ENCODE peak calls at places on chromosomes 2 and 18, in six cellular contexts. N, T, J, C, H and P are unnamed samples.
A peak's percentile ranks its signal among the peaks of the same experiment; 100 is the strongest.

GRCh38 chr2:100019499-100019898 is 122.9 kb downstream of the AFF3 start:
- DNase-seq in N (no peak), T (no peak), J (no peak), C (no peak), H (no peak), P (no peak)

GRCh38 chr2:233053928-233054774 is 6.0 kb upstream of the INPP5D start:
- DNase-seq in N (no peak), T (peak; percentile 38), J (no peak), C (peak; percentile 68), H (peak; percentile 57), P (peak; percentile 68)

GRCh38 chr2:76406134-76406855 is 695.6 kb upstream of the GCFC2 start:
- DNase-seq in N (no peak), T (no peak), J (no peak), C (no peak), H (no peak), P (no peak)

GRCh38 chr2:8190279-8190678 is 491.6 kb upstream of the ID2 start:
- DNase-seq in N (no peak), T (no peak), J (no peak), C (no peak), H (no peak), P (no peak)

GRCh38 chr2:44722002-44722625 is 219.4 kb upstream of the SIX3 start:
- DNase-seq in N (no peak), T (no peak), J (no peak), C (no peak), H (no peak), P (no peak)

GRCh38 chr2:128501700-128502099 is 183.0 kb upstream of the HS6ST1 start:
- DNase-seq in N (no peak), T (no peak), J (no peak), C (no peak), H (no peak), P (no peak)

GRCh38 chr2:46815121-46815802 is 100.3 kb downstream of the MCFD2 start:
- DNase-seq in N (no peak), T (no peak), J (no peak), C (peak; percentile 27), H (no peak), P (no peak)

GRCh38 chr2:158214431-158214830 is 112.8 kb downstream of the UPP2 start:
- DNase-seq in N (no peak), T (peak; percentile 45), J (peak; percentile 31), C (peak; percentile 85), H (no peak), P (no peak)

GRCh38 chr2:36964496-36965058 is 1.8 kb downstream of the STRN start:
- DNase-seq in N (no peak), T (no peak), J (no peak), C (no peak), H (no peak), P (no peak)

GRCh38 chr2:37005118-37005868 is 39.0 kb upstream of the STRN start:
- DNase-seq in N (no peak), T (peak; percentile 39), J (no peak), C (peak; percentile 59), H (no peak), P (no peak)

GRCh38 chr2:239359194-239359912 is 41.5 kb downstream of the HDAC4 start:
- DNase-seq in N (no peak), T (no peak), J (no peak), C (no peak), H (peak; percentile 31), P (no peak)

GRCh38 chr18:75167759-75168211 is 41.2 kb downstream of the PTGR3 start:
- DNase-seq in N (no peak), T (peak; percentile 30), J (peak; percentile 10), C (no peak), H (no peak), P (no peak)

GRCh38 chr2:163682695-163683094 is 53.1 kb downstream of the FIGN start:
- DNase-seq in N (no peak), T (peak; percentile 54), J (peak; percentile 35), C (no peak), H (no peak), P (no peak)

GRCh38 chr2:199315299-199316179 is 142.2 kb downstream of the SATB2 start:
- DNase-seq in N (no peak), T (peak; percentile 62), J (peak; percentile 78), C (peak; percentile 60), H (no peak), P (peak; percentile 56)

GRCh38 chr18:3683483-3683882 is 233.5 kb downstream of the TGIF1 start:
- DNase-seq in N (no peak), T (no peak), J (no peak), C (no peak), H (no peak), P (no peak)

GRCh38 chr2:19508-19907 is 26.8 kb downstream of the FAM110C start:
- DNase-seq in N (no peak), T (no peak), J (no peak), C (no peak), H (no peak), P (no peak)

GRCh38 chr18:74411475-74411874 is 45.6 kb downstream of the DIPK1C start:
- DNase-seq in N (no peak), T (no peak), J (no peak), C (no peak), H (no peak), P (no peak)

GRCh38 chr2:240205348-240205747 is 64.9 kb upstream of the OTOS start:
- DNase-seq in N (no peak), T (peak; percentile 51), J (peak; percentile 53), C (no peak), H (no peak), P (no peak)

GRCh38 chr18:79921984-79922965 is 29.2 kb downstream of the SLC66A2 start:
- DNase-seq in N (no peak), T (no peak), J (no peak), C (no peak), H (peak; percentile 28), P (no peak)

GRCh38 chr2:225841314-225841713 is 441.8 kb downstream of the NYAP2 start:
- DNase-seq in N (no peak), T (peak; percentile 68), J (peak; percentile 20), C (no peak), H (no peak), P (no peak)

GRCh38 chr2:230732914-230733401 is 20.3 kb downstream of the CAB39 start:
- DNase-seq in N (no peak), T (no peak), J (no peak), C (no peak), H (no peak), P (no peak)

GRCh38 chr18:21298351-21298750 is 56.3 kb downstream of the GREB1L start:
- DNase-seq in N (no peak), T (no peak), J (no peak), C (no peak), H (no peak), P (no peak)

GRCh38 chr2:130834091-130834922 is 2.4 kb upstream of the ARHGEF4 start:
- DNase-seq in N (no peak), T (no peak), J (peak; percentile 62), C (no peak), H (no peak), P (no peak)

GRCh38 chr2:20625491-20625919 is 25.4 kb downstream of the HS1BP3 start:
- DNase-seq in N (no peak), T (no peak), J (no peak), C (no peak), H (peak; percentile 48), P (no peak)

GRCh38 chr18:37252854-37253396 is 312.7 kb downstream of the CELF4 start:
- DNase-seq in N (no peak), T (no peak), J (no peak), C (no peak), H (no peak), P (no peak)

GRCh38 chr2:111975819-111976218 is 77.4 kb downstream of the MERTK start:
- DNase-seq in N (no peak), T (no peak), J (no peak), C (no peak), H (no peak), P (no peak)

GRCh38 chr2:16851131-16851530 is 185.5 kb upstream of the CYRIA start:
- DNase-seq in N (no peak), T (no peak), J (no peak), C (no peak), H (no peak), P (no peak)
- TF ChIP-seq CTCF in N (no peak), T (no peak), J (no peak), C (no peak), H (no peak), P (no peak)

DNA sequence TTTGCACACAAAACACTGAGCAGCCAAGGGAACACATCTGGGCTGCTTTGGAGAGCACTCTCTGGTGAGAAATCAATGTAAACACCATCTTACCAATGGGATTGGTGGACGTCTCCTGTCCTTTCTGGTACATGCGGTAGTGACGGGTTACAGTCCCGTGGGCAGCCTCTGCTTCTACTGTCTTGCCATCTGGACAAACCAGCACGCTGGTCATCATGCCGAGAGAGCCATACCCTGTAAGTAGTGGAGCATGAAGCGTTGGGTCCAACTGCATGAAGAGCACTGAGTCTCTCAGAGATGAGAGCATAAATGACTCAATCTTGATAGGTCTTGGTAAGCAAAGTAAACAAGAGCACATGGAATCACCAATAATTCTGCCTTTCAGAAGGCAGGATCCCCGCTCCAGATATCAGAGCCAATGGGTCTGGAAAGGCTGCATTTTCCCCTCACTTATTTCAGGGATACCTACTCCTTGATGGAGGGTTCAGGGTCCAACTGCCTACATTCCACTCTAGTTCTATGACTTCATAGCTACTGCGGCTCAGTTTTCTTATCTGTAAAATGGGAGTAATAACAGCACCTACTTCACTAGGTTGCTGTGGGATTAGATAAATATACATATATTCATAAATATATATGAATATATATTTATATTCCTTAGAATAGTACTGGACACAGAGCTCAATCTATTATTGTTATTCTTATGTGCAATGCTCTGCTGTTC is 14.9 kb downstream of the IDH1 start:
- DNase-seq in N (no peak), T (no peak), J (no peak), C (no peak), H (no peak), P (no peak)
- H3K36me3 ChIP-seq in N (peaks cover 8% of the 10 kb centered on the region), T (peaks cover 4% of the 10 kb centered on the region), J (peaks cover 37% of the 10 kb centered on the region), C (peaks cover 65% of the 10 kb centered on the region), H (no peaks in the 10 kb centered on the region), P (peaks cover 12% of the 10 kb centered on the region)

DNA sequence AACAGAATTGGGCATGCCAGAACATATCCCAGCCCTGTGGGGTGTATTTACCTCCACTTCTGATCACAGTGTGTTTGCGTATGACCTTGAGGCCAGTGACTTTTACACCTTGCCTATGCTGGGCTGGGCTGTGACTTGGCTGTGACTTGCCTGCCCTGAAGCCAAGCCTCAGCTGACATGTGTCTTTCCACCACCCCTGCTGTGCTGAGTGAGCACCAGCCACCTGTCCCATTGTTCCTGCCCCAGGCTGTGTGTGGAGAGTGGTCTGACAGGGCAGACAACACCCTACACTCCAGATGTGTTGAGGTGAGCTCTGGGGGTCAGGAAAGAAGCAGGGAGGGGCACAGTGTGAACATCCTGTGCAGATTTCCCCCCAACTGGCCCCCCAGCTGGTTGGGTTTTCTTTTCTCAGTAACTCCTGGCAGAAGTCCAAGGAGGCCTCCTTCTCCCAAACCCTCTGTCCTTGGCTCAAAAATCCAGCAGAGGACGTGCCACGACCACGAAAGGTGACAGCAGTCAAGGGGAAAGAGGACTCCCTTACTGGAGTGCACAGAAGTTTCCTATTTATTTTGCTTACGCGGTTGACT is 5.1 kb upstream of the STEAP3 start:
- DNase-seq in N (no peak), T (peak; percentile 81), J (peak; percentile 27), C (peak; percentile 87), H (no peak), P (no peak)
- TF ChIP-seq CTCF in N (peak; percentile 71), T (peak; percentile 65), J (peak; percentile 51), C (peak; percentile 92), H (peak; percentile 33), P (no peak)

DNA sequence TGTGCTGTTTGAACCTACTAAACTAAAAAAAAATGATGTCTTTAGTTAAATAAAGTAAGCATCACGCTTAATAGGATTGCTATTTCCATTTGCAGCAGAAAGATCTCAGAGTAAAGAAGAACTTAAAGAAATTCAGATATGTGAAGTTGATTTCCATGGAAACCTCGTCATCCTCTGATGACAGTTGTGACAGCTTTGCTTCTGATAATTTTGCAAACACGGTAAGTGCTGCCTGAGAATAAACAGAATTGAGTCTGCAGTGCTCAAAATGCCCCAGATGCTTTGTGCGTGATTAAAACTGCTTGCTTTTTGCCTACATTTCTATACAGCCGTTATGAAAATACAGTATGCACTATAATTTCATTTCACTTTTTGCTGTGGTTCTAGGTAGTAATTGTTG is 3.9 kb downstream of the CDCA7 start:
- DNase-seq in N (no peak), T (no peak), J (no peak), C (no peak), H (no peak), P (no peak)
- H3K36me3 ChIP-seq in N (no peaks in the 10 kb centered on the region), T (no peaks in the 10 kb centered on the region), J (no peaks in the 10 kb centered on the region), C (peaks cover 69% of the 10 kb centered on the region), H (no peaks in the 10 kb centered on the region), P (no peaks in the 10 kb centered on the region)